ENCODE peak calls at places on chromosome 3, in four cellular contexts. R is GM12878, G is K562, Z is H1. J is an unnamed sample.

GRCh38 chr3:110341047-110341446 is 730.6 kb upstream of the NECTIN3 start:
- DNase-seq in G (no peak), Z (no peak), R (no peak), J (no peak)

GRCh38 chr3:155809181-155809580 is 3.1 kb upstream of the C3orf33 start:
- DNase-seq in Z (no peak), G (no peak), R (no peak), J (no peak)

GRCh38 chr3:61783993-61784718 is 222.8 kb downstream of the PTPRG start:
- DNase-seq in G (no peak), R (no peak), Z (no peak), J (no peak)

GRCh38 chr3:138051946-138052802 is 42.2 kb downstream of the CLDN18 start:
- DNase-seq in R (no peak), Z (no peak), G (peak), J (peak)

GRCh38 chr3:4416961-4417360 is 50.1 kb downstream of the SUMF1 start:
- DNase-seq in R (no peak), G (no peak), Z (no peak), J (no peak)

GRCh38 chr3:30161370-30161769 is 445.0 kb upstream of the TGFBR2 start:
- DNase-seq in R (no peak), G (no peak), Z (no peak), J (no peak)

GRCh38 chr3:158663832-158664231 is 8.6 kb downstream of the LXN start:
- DNase-seq in G (no peak), Z (no peak), R (no peak), J (no peak)

GRCh38 chr3:14599488-14599887 is 52.1 kb upstream of the CCDC174 start:
- DNase-seq in G (no peak), Z (no peak), R (no peak), J (no peak)

GRCh38 chr3:150871192-150871591 is 34.0 kb downstream of the MINDY4B start:
- DNase-seq in Z (no peak), G (no peak), R (no peak), J (no peak)

GRCh38 chr3:73432021-73432722 is 192.6 kb downstream of the PDZRN3 start:
- DNase-seq in G (peak), Z (no peak), R (no peak), J (peak)

GRCh38 chr3:73433079-73433478 is 191.7 kb downstream of the PDZRN3 start:
- DNase-seq in G (no peak), Z (no peak), R (no peak), J (no peak)

GRCh38 chr3:73432723-73433032 is 192.1 kb downstream of the PDZRN3 start:
- DNase-seq in R (no peak), Z (no peak), G (no peak), J (no peak)

GRCh38 chr3:73433681-73434080 is 191.1 kb downstream of the PDZRN3 start:
- DNase-seq in G (no peak), Z (no peak), R (no peak), J (no peak)

GRCh38 chr3:73431136-73431933 is 193.4 kb downstream of the PDZRN3 start:
- DNase-seq in G (no peak), Z (no peak), R (no peak), J (no peak)
- H3K9ac ChIP-seq in G (no peak), Z (no peak), R (no peak), J (no peak)

GRCh38 chr3:143751643-143752178 is 96.6 kb downstream of the SLC9A9 start:
- DNase-seq in R (peak), Z (no peak), G (no peak), J (no peak)
- TF ChIP-seq CREB1 in R (no peak), Z (no peak), G (no peak), J (no peak)

GRCh38 chr3:37181766-37182165 is 7.4 kb upstream of the LRRFIP2 start:
- DNase-seq in G (no peak), Z (no peak), R (no peak), J (no peak)
- TF ChIP-seq SRF in G (no peak), Z (no peak), R (no peak), J (no peak)

GRCh38 chr3:67067251-67067650 is 69.1 kb downstream of the KBTBD8 start:
- DNase-seq in Z (no peak), G (no peak), R (no peak), J (no peak)
- H3K9ac ChIP-seq in Z (no peak), G (no peak), R (no peak), J (no peak)

GRCh38 chr3:114809668-114810413 is 337.2 kb downstream of the ZBTB20 start:
- DNase-seq in G (no peak), Z (no peak), R (peak), J (peak)
- TF ChIP-seq CREB1 in G (no peak), Z (no peak), R (no peak), J (no peak)

J was measured in HepG2.